ENCODE peak calls at places on chromosome 5, in five cellular contexts. One of them, this sample, is unnamed.

GRCh38 chr5:3428355-3428754 is 167.3 kb upstream of the IRX1 start:
- DNase-seq in A549: no peak
- DNase-seq in K562: no peak
- DNase-seq in SK-N-SH: no peak
- DNase-seq in HepG2: no peak
- DNase-seq in this sample: no peak

GRCh38 chr5:153565822-153566221 is 75.4 kb downstream of the GRIA1 start:
- DNase-seq in SK-N-SH: no peak
- DNase-seq in K562: no peak
- DNase-seq in A549: no peak
- DNase-seq in HepG2: no peak
- DNase-seq in this sample: no peak

GRCh38 chr5:54793612-54794436 is 191.6 kb downstream of the ESM1 start:
- DNase-seq in HepG2: no peak
- DNase-seq in SK-N-SH: no peak
- DNase-seq in A549: no peak
- DNase-seq in K562: no peak
- DNase-seq in this sample: no peak

GRCh38 chr5:5480481-5481111 is 58.1 kb downstream of the ICE1 start:
- DNase-seq in A549: no peak
- DNase-seq in K562: no peak
- DNase-seq in HepG2: no peak
- DNase-seq in SK-N-SH: no peak
- DNase-seq in this sample: no peak

GRCh38 chr5:56305551-56305950 is 72.4 kb upstream of the ANKRD55 start:
- DNase-seq in A549: no peak
- DNase-seq in HepG2: no peak
- DNase-seq in K562: no peak
- DNase-seq in SK-N-SH: peak
- DNase-seq in this sample: no peak

GRCh38 chr5:3331819-3332218 is 263.8 kb upstream of the IRX1 start:
- DNase-seq in A549: no peak
- DNase-seq in K562: no peak
- DNase-seq in HepG2: no peak
- DNase-seq in SK-N-SH: no peak
- DNase-seq in this sample: no peak

GRCh38 chr5:56585973-56586740 is 229.2 kb upstream of the MAP3K1 start:
- DNase-seq in HepG2: no peak
- DNase-seq in A549: no peak
- DNase-seq in SK-N-SH: no peak
- DNase-seq in K562: no peak
- DNase-seq in this sample: no peak

GRCh38 chr5:113345261-113345940 is 89.4 kb downstream of the TSSK1B start:
- DNase-seq in A549: no peak
- DNase-seq in HepG2: no peak
- DNase-seq in SK-N-SH: no peak
- DNase-seq in K562: no peak
- DNase-seq in this sample: no peak

GRCh38 chr5:176337913-176338312 is 23.7 kb downstream of the KIAA1191 start:
- DNase-seq in K562: no peak
- DNase-seq in HepG2: no peak
- DNase-seq in A549: no peak
- DNase-seq in SK-N-SH: no peak
- DNase-seq in this sample: no peak

GRCh38 chr5:80245986-80246781 is 9.7 kb downstream of the SERINC5 start:
- DNase-seq in SK-N-SH: no peak
- DNase-seq in A549: no peak
- DNase-seq in K562: no peak
- DNase-seq in HepG2: peak
- DNase-seq in this sample: no peak

DNA sequence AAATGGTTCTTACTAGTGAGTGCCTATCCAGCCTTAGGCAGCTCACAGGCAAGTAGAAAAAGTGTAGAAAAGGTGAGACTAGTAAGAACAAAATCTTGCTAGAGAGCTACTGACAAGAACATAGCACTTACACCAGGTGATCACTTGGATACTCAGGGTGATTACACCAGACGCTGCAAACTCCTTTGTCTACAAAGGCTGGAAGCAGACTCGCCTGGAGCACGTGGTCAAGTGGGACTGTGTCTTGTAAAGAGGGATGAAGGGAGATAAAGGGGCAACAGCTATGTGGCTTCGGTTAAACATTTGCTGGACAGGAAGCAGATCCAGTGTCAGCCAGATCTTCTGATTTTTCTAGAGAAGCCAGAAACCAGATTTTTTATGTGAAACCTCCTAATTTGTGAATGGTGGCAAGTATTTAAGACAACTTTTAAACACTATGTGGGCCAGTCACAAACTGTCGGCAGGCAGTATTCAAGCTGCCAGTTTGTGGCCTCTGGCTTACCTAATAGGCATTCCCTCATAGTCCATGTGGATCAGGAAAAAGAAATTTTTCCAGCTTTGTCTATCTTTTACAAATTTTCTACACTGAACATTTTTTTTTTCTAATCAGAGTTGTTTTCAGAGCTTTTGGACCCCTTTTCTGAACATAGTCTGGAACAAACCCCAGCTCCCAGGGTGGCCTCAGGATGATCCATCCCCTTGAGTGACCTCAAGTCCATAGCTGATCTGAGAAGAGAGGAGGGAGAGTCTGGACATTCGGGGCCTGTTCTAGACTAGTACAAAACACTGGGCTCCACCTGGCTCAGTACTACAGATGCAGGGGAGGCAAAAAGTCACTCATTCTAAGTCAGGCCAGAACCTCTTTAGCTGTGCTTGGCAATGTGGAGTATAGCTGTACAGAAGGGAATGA is 262.9 kb downstream of the ARRDC3 start:
- DNase-seq in A549: no peak
- DNase-seq in HepG2: no peak
- DNase-seq in SK-N-SH: no peak
- DNase-seq in K562: no peak
- DNase-seq in this sample: no peak
- H3K27ac ChIP-seq in A549: no peak
- H3K27ac ChIP-seq in HepG2: no peak
- H3K27ac ChIP-seq in SK-N-SH: peak
- H3K27ac ChIP-seq in K562: no peak
- H3K27ac ChIP-seq in this sample: no peak

GRCh38 chr5:84239509-84239908 is 145.2 kb downstream of the EDIL3 start:
- DNase-seq in HepG2: no peak
- DNase-seq in SK-N-SH: no peak
- DNase-seq in A549: no peak
- DNase-seq in K562: no peak
- DNase-seq in this sample: no peak
- TF ChIP-seq MAX in HepG2: no peak
- TF ChIP-seq MAX in SK-N-SH: no peak
- TF ChIP-seq MAX in A549: no peak
- TF ChIP-seq MAX in K562: no peak
- TF ChIP-seq MAX in this sample: no peak

DNA sequence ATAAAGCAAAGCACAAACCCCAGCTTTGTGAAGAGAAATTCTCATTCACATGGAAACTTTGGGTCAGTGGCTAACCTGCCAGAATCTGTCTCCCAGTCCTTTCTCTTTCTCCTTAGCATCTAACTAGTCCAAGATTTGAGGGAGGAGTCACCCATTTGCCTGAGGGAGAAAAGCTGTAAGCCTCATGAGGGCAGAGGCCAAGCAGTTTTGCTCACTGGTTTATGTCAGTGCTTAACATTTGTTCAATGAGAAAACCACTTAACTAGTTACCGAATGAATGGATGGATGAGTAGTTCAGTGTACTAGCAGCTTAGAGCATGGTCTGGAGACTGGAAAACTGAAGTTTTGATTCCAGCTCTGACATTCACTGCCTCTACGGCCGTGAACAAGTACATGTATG is 36.0 kb downstream of the ADAM19 start:
- DNase-seq in A549: no peak
- DNase-seq in HepG2: no peak
- DNase-seq in K562: no peak
- DNase-seq in SK-N-SH: no peak
- DNase-seq in this sample: no peak
- H3K27ac ChIP-seq in A549: no peak
- H3K27ac ChIP-seq in HepG2: no peak
- H3K27ac ChIP-seq in K562: no peak
- H3K27ac ChIP-seq in SK-N-SH: peak
- H3K27ac ChIP-seq in this sample: no peak

GRCh38 chr5:139658928-139659667 is 10.9 kb downstream of the CXXC5 start:
- DNase-seq in SK-N-SH: no peak
- DNase-seq in HepG2: no peak
- DNase-seq in K562: no peak
- DNase-seq in A549: no peak
- DNase-seq in this sample: no peak

GRCh38 chr5:139658501-139658927 is 10.4 kb downstream of the CXXC5 start:
- DNase-seq in SK-N-SH: no peak
- DNase-seq in HepG2: no peak
- DNase-seq in A549: no peak
- DNase-seq in K562: no peak
- DNase-seq in this sample: no peak

GRCh38 chr5:139659673-139660072 is 11.5 kb downstream of the CXXC5 start:
- DNase-seq in K562: no peak
- DNase-seq in A549: no peak
- DNase-seq in HepG2: no peak
- DNase-seq in SK-N-SH: no peak
- DNase-seq in this sample: no peak

GRCh38 chr5:139660916-139661814 is 13.0 kb downstream of the CXXC5 start:
- DNase-seq in SK-N-SH: peak
- DNase-seq in K562: peak
- DNase-seq in HepG2: no peak
- DNase-seq in A549: no peak
- DNase-seq in this sample: peak

GRCh38 chr5:139660105-139660915 is 12.2 kb downstream of the CXXC5 start:
- DNase-seq in K562: no peak
- DNase-seq in HepG2: no peak
- DNase-seq in SK-N-SH: peak
- DNase-seq in A549: no peak
- DNase-seq in this sample: no peak
- TF ChIP-seq MAX in K562: no peak
- TF ChIP-seq MAX in HepG2: no peak
- TF ChIP-seq MAX in SK-N-SH: peak
- TF ChIP-seq MAX in A549: no peak
- TF ChIP-seq MAX in this sample: no peak

GRCh38 chr5:32283061-32283460 is 29.7 kb downstream of the MTMR12 start:
- DNase-seq in A549: no peak
- DNase-seq in K562: no peak
- DNase-seq in SK-N-SH: no peak
- DNase-seq in HepG2: no peak
- DNase-seq in this sample: no peak
- H3K27ac ChIP-seq in A549: no peak
- H3K27ac ChIP-seq in K562: no peak
- H3K27ac ChIP-seq in SK-N-SH: no peak
- H3K27ac ChIP-seq in HepG2: peak
- H3K27ac ChIP-seq in this sample: no peak

DNA sequence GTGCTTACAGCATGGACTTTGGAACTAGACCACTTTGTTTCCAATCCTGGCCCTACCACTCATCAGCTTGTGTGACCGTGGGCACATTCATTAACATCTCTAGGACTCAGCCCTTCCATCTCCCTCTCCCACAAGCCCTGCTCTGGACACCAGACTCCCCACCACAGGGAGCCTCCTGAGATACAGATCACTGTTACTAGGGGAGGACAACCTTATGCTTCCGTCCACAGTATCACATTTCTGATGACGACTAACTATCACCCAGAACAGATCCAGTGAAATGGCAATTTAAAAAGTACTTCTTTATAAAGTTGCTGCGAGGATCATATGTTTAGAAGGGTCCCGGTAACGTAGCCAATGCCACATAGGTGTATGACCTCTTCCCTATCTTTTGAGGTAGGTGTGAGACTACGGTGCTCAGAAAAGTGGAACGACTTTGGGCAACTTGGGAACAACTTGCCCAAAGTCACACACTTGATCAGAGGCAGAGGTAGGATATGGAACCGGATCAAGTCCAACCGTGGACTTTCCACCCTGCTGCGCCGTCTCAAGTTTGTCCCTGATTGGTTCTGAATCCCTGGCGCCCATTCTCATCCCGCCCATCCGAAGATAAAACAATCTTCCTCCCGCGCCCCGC is 132.4 kb upstream of the NIPBL start:
- DNase-seq in SK-N-SH: no peak
- DNase-seq in A549: no peak
- DNase-seq in K562: peak
- DNase-seq in HepG2: no peak
- DNase-seq in this sample: no peak
- TF ChIP-seq MAX in SK-N-SH: no peak
- TF ChIP-seq MAX in A549: no peak
- TF ChIP-seq MAX in K562: no peak
- TF ChIP-seq MAX in HepG2: no peak
- TF ChIP-seq MAX in this sample: no peak

This sample was measured in HCT116.